ENCODE peak calls at places on chromosomes 5 and 9, in six cellular contexts. E is naive thymus-derived CD8-positive, alpha-beta T cell; Q is activated T-cell treated with anti-CD3 and anti-CD28 coated beads for 24 hours; O is AG04450; I is endothelial cell; U is NCI-H748 treated with DMSO at 0.1 percent for 48 hours. W is an unnamed sample.

GRCh38 chr5:99104538-99105132 is 175.8 kb upstream of the CHD1 start:
- DNase-seq in Q (no peak), I (no peak), U (peak; percentile 64), E (peak; percentile 2), O (peak; percentile 2), W (no peak)

GRCh38 chr9:114417511-114417910 is 29.7 kb upstream of the AKNA start:
- DNase-seq in E (no peak), O (peak; percentile 45), I (no peak), Q (no peak), U (no peak), W (no peak)

GRCh38 chr5:5288236-5288635 is 134.2 kb upstream of the ICE1 start:
- DNase-seq in E (no peak), O (no peak), Q (no peak), U (no peak), I (no peak), W (no peak)

GRCh38 chr9:1200847-1201251 is 150.7 kb downstream of the DMRT2 start:
- DNase-seq in U (no peak), E (no peak), Q (no peak), O (no peak), I (no peak), W (no peak)

GRCh38 chr5:40071870-40072269 is 607.8 kb upstream of the PTGER4 start:
- DNase-seq in U (no peak), E (no peak), Q (no peak), O (peak; percentile 23), I (no peak), W (no peak)

GRCh38 chr5:36570696-36571095 is 35.7 kb upstream of the SLC1A3 start:
- DNase-seq in O (no peak), E (no peak), I (no peak), Q (no peak), U (no peak), W (no peak)

GRCh38 chr9:129421371-129421770 is 199.5 kb downstream of the C9orf50 start:
- DNase-seq in Q (no peak), I (no peak), E (no peak), U (no peak), O (no peak), W (no peak)

GRCh38 chr9:129885018-129885669 is 49.9 kb downstream of the USP20 start:
- DNase-seq in I (no peak), E (no peak), U (no peak), Q (no peak), O (no peak), W (no peak)

GRCh38 chr5:150130493-150130922 is 25.1 kb downstream of the PDGFRB start:
- DNase-seq in Q (no peak), O (no peak), U (no peak), I (no peak), E (no peak), W (no peak)

GRCh38 chr5:127080001-127080478 is 6.7 kb upstream of the C5orf63 start:
- DNase-seq in I (no peak), E (no peak), O (no peak), U (peak; percentile 97), Q (no peak), W (no peak)

GRCh38 chr5:137621861-137622823 is 113.7 kb downstream of the KLHL3 start:
- DNase-seq in U (no peak), O (no peak), Q (no peak), I (no peak), E (no peak), W (no peak)

GRCh38 chr5:68950111-68950510 is 143.7 kb upstream of the SLC30A5 start:
- DNase-seq in U (no peak), O (no peak), Q (no peak), I (no peak), E (no peak), W (no peak)

GRCh38 chr9:97845130-97845529 is 7.9 kb upstream of the FOXE1 start:
- DNase-seq in Q (no peak), O (no peak), E (no peak), U (no peak), I (no peak), W (no peak)

GRCh38 chr9:98226968-98227367 is 28.5 kb downstream of the TBC1D2 start:
- DNase-seq in E (no peak), I (no peak), O (no peak), U (no peak), Q (no peak), W (no peak)

GRCh38 chr5:27592231-27592630 is 553.8 kb upstream of the CDH9 start:
- DNase-seq in E (no peak), I (no peak), U (no peak), Q (no peak), O (no peak), W (no peak)

GRCh38 chr5:1012316-1012841 is 3.8 kb downstream of the NKD2 start:
- DNase-seq in O (no peak), Q (no peak), I (no peak), E (no peak), U (no peak), W (no peak)

GRCh38 chr9:94915476-94916450 is 189.3 kb downstream of the AOPEP start:
- DNase-seq in O (no peak), I (no peak), Q (no peak), U (no peak), E (no peak), W (no peak)

GRCh38 chr5:30968971-30969370 is 224.5 kb upstream of the CDH6 start:
- DNase-seq in E (no peak), O (no peak), U (no peak), Q (no peak), I (no peak), W (no peak)

GRCh38 chr9:131111186-131111853 is 14.1 kb upstream of the NUP214 start:
- DNase-seq in O (no peak), I (no peak), E (no peak), Q (no peak), U (no peak), W (no peak)

GRCh38 chr5:149419532-149420485 is 40.7 kb upstream of the IL17B start:
- DNase-seq in Q (no peak), O (no peak), E (no peak), U (no peak), I (no peak), W (no peak)

GRCh38 chr5:68171101-68171558 is 44.4 kb upstream of the PIK3R1 start:
- DNase-seq in O (no peak), E (no peak), I (no peak), U (no peak), Q (no peak), W (no peak)

GRCh38 chr5:84376346-84376745 is 8.3 kb downstream of the EDIL3 start:
- DNase-seq in I (no peak), E (no peak), Q (no peak), U (no peak), O (no peak), W (no peak)

GRCh38 chr5:55151923-55152842 is 7.8 kb upstream of the GPX8 start:
- DNase-seq in I (no peak), Q (no peak), O (peak; percentile 55), E (no peak), U (no peak), W (no peak)

GRCh38 chr9:134061688-134062371 is 6.0 kb downstream of the BRD3 start:
- DNase-seq in Q (no peak), I (no peak), U (no peak), O (no peak), E (no peak), W (no peak)

GRCh38 chr5:173010021-173010420 is 26.4 kb downstream of the ATP6V0E1 start:
- DNase-seq in E (no peak), Q (no peak), I (no peak), O (no peak), U (no peak), W (no peak)

GRCh38 chr9:132721661-132722060 is 51.4 kb downstream of the GTF3C4 start:
- DNase-seq in O (no peak), Q (no peak), E (no peak), U (no peak), I (no peak), W (no peak)

GRCh38 chr9:81420024-81420423 is 269.3 kb downstream of the TLE1 start:
- DNase-seq in O (no peak), Q (no peak), U (no peak), I (no peak), E (no peak), W (no peak)

GRCh38 chr5:124263680-124264491 is 482.6 kb downstream of the ZNF608 start:
- DNase-seq in U (peak; percentile 98), I (peak; percentile 15), O (no peak), Q (no peak), E (no peak), W (no peak)

GRCh38 chr5:35884125-35884788 is 27.6 kb downstream of the IL7R start:
- DNase-seq in O (peak; percentile 51), I (no peak), U (no peak), Q (no peak), E (no peak), W (no peak)

GRCh38 chr5:53407373-53407772 is 73.1 kb upstream of the FST start:
- DNase-seq in E (no peak), O (no peak), U (no peak), I (no peak), Q (no peak), W (no peak)

GRCh38 chr5:26761040-26761439 is 277.3 kb downstream of the CDH9 start:
- DNase-seq in I (no peak), Q (no peak), O (no peak), E (no peak), U (peak; percentile 100), W (no peak)

GRCh38 chr9:100601216-100601615 is 23.3 kb downstream of the CAVIN4 start:
- DNase-seq in U (peak; percentile 74), Q (no peak), E (no peak), O (no peak), I (peak; percentile 75), W (no peak)

GRCh38 chr9:77912895-77913693 is 118.5 kb downstream of the GNAQ start:
- DNase-seq in O (no peak), E (no peak), Q (no peak), U (no peak), I (no peak), W (no peak)

GRCh38 chr9:87862536-87863268 is 20.0 kb upstream of the SPATA31E1 start:
- DNase-seq in I (no peak), E (no peak), U (no peak), Q (no peak), O (peak; percentile 42), W (no peak)